ENCODE peak calls at places on chromosomes 12 and 14, in four cellular contexts. O is lower lobe of right lung, X is fibroblast of lung, H is astrocyte. V is an unnamed sample.

GRCh38 chr12:88562846-88563582 is 17.3 kb downstream of the KITLG start:
- DNase-seq in O (no peak), X (peak), H (peak), V (no peak)

GRCh38 chr12:93591137-93591868 is 18.8 kb downstream of the SOCS2 start:
- DNase-seq in O (peak), X (peak), H (peak), V (peak)

GRCh38 chr12:127531561-127531960 is 735.4 kb upstream of the TMEM132C start:
- DNase-seq in O (no peak), X (no peak), H (no peak), V (no peak)

GRCh38 chr14:64232095-64232830 is 61.9 kb downstream of the ESR2 start:
- DNase-seq in O (no peak), X (peak), H (peak), V (peak)

GRCh38 chr12:54558311-54558710 is 8.9 kb downstream of the PDE1B start:
- DNase-seq in O (no peak), X (no peak), H (no peak), V (no peak)

GRCh38 chr12:41254004-41254403 is 65.9 kb downstream of the PDZRN4 start:
- DNase-seq in O (no peak), X (no peak), H (no peak), V (no peak)

GRCh38 chr14:100691395-100692025 is 35.2 kb upstream of the DLK1 start:
- DNase-seq in O (no peak), X (no peak), H (no peak), V (no peak)

GRCh38 chr12:95277139-95277538 is 59.5 kb downstream of the VEZT start:
- DNase-seq in O (no peak), X (peak), H (peak), V (peak)

GRCh38 chr14:88426271-88426670 is 40.8 kb downstream of the SPATA7 start:
- DNase-seq in O (no peak), X (peak), H (peak), V (no peak)

GRCh38 chr14:104224516-104225281 is 86.3 kb downstream of the KIF26A start:
- DNase-seq in O (peak), X (no peak), H (no peak), V (no peak)

GRCh38 chr14:58048219-58048618 is 103.8 kb downstream of the ARMH4 start:
- DNase-seq in O (no peak), X (no peak), H (no peak), V (no peak)

GRCh38 chr12:20463920-20464524 is 95.7 kb downstream of the PDE3A start:
- DNase-seq in O (no peak), X (no peak), H (no peak), V (no peak)

GRCh38 chr14:56004323-56004722 is 113.9 kb upstream of the PELI2 start:
- DNase-seq in O (no peak), X (no peak), H (no peak), V (no peak)

GRCh38 chr12:80100566-80100965 is 1.2 kb downstream of the OTOGL start:
- DNase-seq in O (no peak), X (peak), H (peak), V (peak)

GRCh38 chr12:71159260-71159659 is 1.5 kb upstream of the TSPAN8 start:
- DNase-seq in O (no peak), X (no peak), H (no peak), V (no peak)

GRCh38 chr12:85489194-85489593 is 209.2 kb downstream of the ALX1 start:
- DNase-seq in O (no peak), X (no peak), H (no peak), V (no peak)

GRCh38 chr14:32252030-32252670 is 49.1 kb upstream of the RNU6-8 start:
- DNase-seq in O (no peak), X (peak), H (peak), V (no peak)

GRCh38 chr12:4246116-4246515 is 27.4 kb upstream of the CCND2 start:
- DNase-seq in O (no peak), X (no peak), H (no peak), V (no peak)

GRCh38 chr14:33848706-33849454 is 102.0 kb downstream of the EGLN3 start:
- DNase-seq in O (no peak), X (peak), H (peak), V (no peak)

DNA sequence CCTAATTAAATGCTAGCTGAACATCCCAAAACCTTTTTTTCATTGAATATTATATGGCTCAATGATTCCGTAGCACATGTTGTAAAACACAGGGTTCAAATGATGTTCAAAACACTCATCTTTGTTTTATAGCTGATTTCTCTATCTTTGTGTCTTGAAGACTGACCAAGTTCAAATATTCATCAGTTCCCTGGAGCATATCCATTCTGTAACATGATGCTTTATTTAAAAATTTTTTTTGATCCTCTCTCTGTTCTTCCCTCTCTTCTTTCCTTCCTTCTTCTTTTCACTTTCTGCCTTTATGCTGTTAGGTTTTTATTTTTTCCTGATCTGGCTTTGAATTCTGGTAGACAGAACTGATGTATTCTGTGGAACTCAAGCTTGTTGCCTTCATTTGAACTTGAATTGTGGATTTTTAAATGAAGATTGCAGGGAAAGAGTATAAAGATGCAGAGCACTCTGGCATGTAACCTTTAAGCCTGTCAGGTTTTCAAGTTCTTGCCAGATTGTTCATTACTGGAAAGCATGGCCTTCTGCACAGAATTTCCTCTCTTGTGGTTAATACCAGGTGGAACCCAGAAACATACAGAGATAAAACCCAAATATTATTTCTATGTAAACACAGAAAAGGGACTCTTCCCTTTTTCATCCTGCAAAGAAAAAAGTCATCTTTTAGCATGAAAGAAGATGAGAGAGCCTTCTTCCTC is 39.5 kb downstream of the PROX2 start:
- DNase-seq in O (no peak), X (peak), H (peak), V (no peak)
- H3K4me3 ChIP-seq in O (no peak), X (no peak), H (no peak), V (no peak)

DNA sequence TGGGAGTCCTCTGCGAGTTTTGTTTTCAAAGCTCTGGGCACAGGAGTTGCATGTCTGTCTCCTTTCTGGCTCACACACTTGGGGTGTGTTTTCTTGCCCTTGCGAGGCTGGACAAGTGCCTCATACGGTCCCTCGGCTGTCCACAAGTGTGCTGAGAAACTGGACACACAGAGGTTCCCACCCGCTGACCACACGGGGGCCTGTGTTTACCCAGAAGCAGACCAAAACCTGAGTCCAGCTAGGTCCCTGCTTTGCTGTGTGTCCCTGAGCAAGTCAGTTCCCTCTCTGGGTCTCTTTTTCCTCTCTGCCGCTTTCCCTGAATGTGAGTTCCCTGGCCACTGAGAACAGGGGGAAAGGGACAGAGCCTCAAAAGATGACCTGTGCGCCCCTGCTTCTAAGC is 678 bp upstream of the OAS2 start:
- DNase-seq in O (no peak), X (no peak), H (no peak), V (no peak)
- H3K4me3 ChIP-seq in O (peak), X (peak), H (no peak), V (no peak)

GRCh38 chr14:70186826-70187483 is 1.8 kb downstream of the SLC8A3 start:
- DNase-seq in O (no peak), X (peak), H (no peak), V (peak)
- H3K4me3 ChIP-seq in O (peak), X (peak), H (peak), V (peak)

GRCh38 chr12:131091413-131091975 is 137.8 kb downstream of the ADGRD1 start:
- DNase-seq in O (peak), X (no peak), H (no peak), V (no peak)
- H3K4me3 ChIP-seq in O (no peak), X (no peak), H (no peak), V (no peak)

DNA sequence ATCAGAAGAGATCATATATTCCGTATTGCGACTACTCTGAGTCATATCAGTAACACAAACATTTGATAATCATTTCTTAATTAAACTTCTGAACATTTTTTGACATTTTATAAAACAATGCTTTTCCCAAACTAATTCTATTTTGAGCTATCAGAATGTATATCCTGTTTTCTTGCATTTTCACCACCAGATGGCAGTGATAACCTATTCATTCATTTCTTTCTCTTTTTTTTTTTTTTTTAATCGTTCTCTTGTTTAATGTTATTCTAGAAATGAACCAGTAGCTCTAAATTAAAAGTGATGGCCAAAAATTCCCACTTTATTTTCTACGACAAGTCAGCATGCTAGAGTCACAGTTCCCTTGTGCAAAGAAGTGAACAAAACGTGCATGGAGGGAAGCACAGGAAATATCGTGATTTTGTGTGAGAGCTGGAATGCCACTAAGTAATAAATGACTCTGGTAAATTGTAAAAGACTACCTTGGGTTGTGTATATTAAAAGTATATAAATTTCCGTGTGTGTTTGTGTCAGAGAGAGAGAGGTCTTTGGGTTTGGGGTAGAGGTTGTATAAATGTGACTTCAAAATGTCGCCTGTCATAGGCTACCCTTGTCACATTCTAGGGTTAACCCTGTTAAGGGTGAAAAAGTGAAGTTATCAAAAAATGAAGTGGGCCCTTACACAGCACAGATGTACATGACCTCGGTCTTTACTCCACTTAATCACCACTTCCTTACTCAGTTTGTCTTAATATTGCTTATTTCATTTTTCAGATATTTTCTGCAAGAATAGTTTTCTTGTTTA is 40.4 kb upstream of the LDHB start:
- DNase-seq in O (no peak), X (peak), H (peak), V (no peak)
- H3K4me3 ChIP-seq in O (no peak), X (no peak), H (no peak), V (no peak)

GRCh38 chr12:46372852-46373302 is 304 bp upstream of the SLC38A2 start:
- DNase-seq in O (no peak), X (no peak), H (no peak), V (no peak)

GRCh38 chr12:46372131-46372851 is at the start of gene SLC38A2:
- DNase-seq in O (peak), X (peak), H (peak), V (peak)

GRCh38 chr12:46373303-46374182 is 970 bp upstream of the SLC38A2 start:
- DNase-seq in O (peak), X (peak), H (no peak), V (no peak)

GRCh38 chr12:46374711-46375110 is 2.1 kb upstream of the SLC38A2 start:
- DNase-seq in O (no peak), X (no peak), H (no peak), V (no peak)

GRCh38 chr12:46374286-46374685 is 1.7 kb upstream of the SLC38A2 start:
- DNase-seq in O (no peak), X (no peak), H (no peak), V (no peak)
- H3K4me3 ChIP-seq in O (no peak), X (peak), H (no peak), V (no peak)

GRCh38 chr14:99380991-99381687 is 99.5 kb downstream of the SETD3 start:
- DNase-seq in O (no peak), X (no peak), H (no peak), V (no peak)

GRCh38 chr14:99377951-99378350 is 102.7 kb downstream of the SETD3 start:
- DNase-seq in O (no peak), X (no peak), H (no peak), V (no peak)

GRCh38 chr14:99381688-99382060 is 99.0 kb downstream of the SETD3 start:
- DNase-seq in O (no peak), X (no peak), H (no peak), V (no peak)

GRCh38 chr14:99380402-99380801 is 100.3 kb downstream of the SETD3 start:
- DNase-seq in O (no peak), X (no peak), H (no peak), V (no peak)

DNA sequence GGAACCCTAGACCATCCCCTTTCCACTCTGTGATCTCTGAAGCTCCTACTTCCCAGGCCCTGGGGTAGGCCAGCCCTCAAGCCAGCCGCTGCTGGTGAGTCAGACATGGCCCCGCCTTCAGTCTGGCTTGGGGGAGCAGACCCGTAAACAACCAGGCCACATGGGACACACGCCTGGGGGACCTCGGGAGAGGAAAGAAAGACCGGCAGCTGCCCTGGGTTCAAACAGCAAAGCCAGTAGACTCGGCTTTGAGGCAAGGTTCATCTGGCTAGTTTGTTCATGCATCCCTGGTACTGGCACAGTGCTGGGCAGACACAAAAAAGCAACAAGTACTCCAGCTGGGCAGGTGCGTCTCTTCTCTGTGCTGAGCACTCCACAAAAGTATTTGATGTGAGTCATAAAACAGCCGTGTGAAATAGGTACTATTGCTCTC is 101.9 kb downstream of the SETD3 start:
- DNase-seq in O (no peak), X (peak), H (peak), V (peak)
- H3K4me3 ChIP-seq in O (no peak), X (no peak), H (no peak), V (no peak)

GRCh38 chr12:109738878-109739665 is 25.4 kb downstream of the FAM222A start:
- DNase-seq in O (peak), X (peak), H (peak), V (no peak)
- H3K4me3 ChIP-seq in O (no peak), X (no peak), H (no peak), V (no peak)

GRCh38 chr12:66196806-66197205 is 7.8 kb downstream of the IRAK3 start:
- DNase-seq in O (no peak), X (no peak), H (no peak), V (no peak)

GRCh38 chr12:66200110-66200509 is 11.1 kb downstream of the IRAK3 start:
- DNase-seq in O (no peak), X (no peak), H (no peak), V (no peak)

GRCh38 chr12:66197413-66198055 is 8.5 kb downstream of the IRAK3 start:
- DNase-seq in O (no peak), X (no peak), H (no peak), V (no peak)

GRCh38 chr12:66195242-66195641 is 6.2 kb downstream of the IRAK3 start:
- DNase-seq in O (no peak), X (no peak), H (no peak), V (no peak)

GRCh38 chr12:66199141-66199540 is 10.1 kb downstream of the IRAK3 start:
- DNase-seq in O (no peak), X (no peak), H (no peak), V (no peak)
- H3K4me3 ChIP-seq in O (no peak), X (no peak), H (no peak), V (no peak)

V was measured in skeletal muscle cell.